ENCODE peak calls at places on chromosomes 13 and 19, in seven cellular contexts. One of them, this sample, is unnamed.

GRCh38 chr13:110132178-110132975 is 174.6 kb downstream of the COL4A1 start:
- DNase-seq in OCI-LY7: no peak
- DNase-seq in IMR-90: peak; percentile 50
- DNase-seq in left ventricle myocardium inferior: no peak
- DNase-seq in psoas muscle: no peak
- DNase-seq in PC-9: no peak
- DNase-seq in breast epithelium: no peak
- DNase-seq in this sample: no peak

GRCh38 chr19:4338441-4339350 is at the start of gene STAP2:
- DNase-seq in OCI-LY7: no peak
- DNase-seq in IMR-90: no peak
- DNase-seq in left ventricle myocardium inferior: no peak
- DNase-seq in psoas muscle: no peak
- DNase-seq in PC-9: peak; percentile 70
- DNase-seq in breast epithelium: peak; percentile 77
- DNase-seq in this sample: peak; percentile 78

GRCh38 chr19:29320076-29320475 is 107.1 kb upstream of the UQCRFS1 start:
- DNase-seq in OCI-LY7: no peak
- DNase-seq in IMR-90: no peak
- DNase-seq in left ventricle myocardium inferior: no peak
- DNase-seq in psoas muscle: no peak
- DNase-seq in PC-9: no peak
- DNase-seq in breast epithelium: no peak
- DNase-seq in this sample: no peak

GRCh38 chr19:8526345-8527062 is 12.5 kb upstream of the ZNF414 start:
- DNase-seq in OCI-LY7: no peak
- DNase-seq in IMR-90: peak; percentile 88
- DNase-seq in left ventricle myocardium inferior: peak; percentile 90
- DNase-seq in psoas muscle: peak; percentile 91
- DNase-seq in PC-9: peak; percentile 81
- DNase-seq in breast epithelium: peak; percentile 92
- DNase-seq in this sample: peak; percentile 77

GRCh38 chr13:66323695-66324094 is 906.4 kb downstream of the PCDH9 start:
- DNase-seq in OCI-LY7: no peak
- DNase-seq in IMR-90: no peak
- DNase-seq in left ventricle myocardium inferior: no peak
- DNase-seq in psoas muscle: no peak
- DNase-seq in PC-9: no peak
- DNase-seq in breast epithelium: no peak
- DNase-seq in this sample: no peak

GRCh38 chr19:48606463-48607358 is at the start of gene SPACA4:
- DNase-seq in OCI-LY7: no peak
- DNase-seq in IMR-90: no peak
- DNase-seq in left ventricle myocardium inferior: no peak
- DNase-seq in psoas muscle: no peak
- DNase-seq in PC-9: no peak
- DNase-seq in breast epithelium: no peak
- DNase-seq in this sample: no peak

GRCh38 chr19:15466851-15467733 is 2.7 kb upstream of the RASAL3 start:
- DNase-seq in OCI-LY7: peak; percentile 55
- DNase-seq in IMR-90: peak; percentile 43
- DNase-seq in left ventricle myocardium inferior: no peak
- DNase-seq in psoas muscle: no peak
- DNase-seq in PC-9: peak; percentile 80
- DNase-seq in breast epithelium: no peak
- DNase-seq in this sample: no peak

GRCh38 chr13:98105929-98106336 is 37.0 kb upstream of the FARP1 start:
- DNase-seq in OCI-LY7: no peak
- DNase-seq in IMR-90: peak; percentile 59
- DNase-seq in left ventricle myocardium inferior: peak; percentile 18
- DNase-seq in psoas muscle: no peak
- DNase-seq in PC-9: peak; percentile 28
- DNase-seq in breast epithelium: peak; percentile 19
- DNase-seq in this sample: no peak

GRCh38 chr19:52566121-52566520 is 4.0 kb upstream of the ZNF701 start:
- DNase-seq in OCI-LY7: no peak
- DNase-seq in IMR-90: no peak
- DNase-seq in left ventricle myocardium inferior: no peak
- DNase-seq in psoas muscle: no peak
- DNase-seq in PC-9: no peak
- DNase-seq in breast epithelium: no peak
- DNase-seq in this sample: no peak

GRCh38 chr19:51800849-51801244 is 5.9 kb downstream of the FPR3 start:
- DNase-seq in OCI-LY7: no peak
- DNase-seq in IMR-90: no peak
- DNase-seq in left ventricle myocardium inferior: no peak
- DNase-seq in psoas muscle: no peak
- DNase-seq in PC-9: no peak
- DNase-seq in breast epithelium: no peak
- DNase-seq in this sample: no peak

DNA sequence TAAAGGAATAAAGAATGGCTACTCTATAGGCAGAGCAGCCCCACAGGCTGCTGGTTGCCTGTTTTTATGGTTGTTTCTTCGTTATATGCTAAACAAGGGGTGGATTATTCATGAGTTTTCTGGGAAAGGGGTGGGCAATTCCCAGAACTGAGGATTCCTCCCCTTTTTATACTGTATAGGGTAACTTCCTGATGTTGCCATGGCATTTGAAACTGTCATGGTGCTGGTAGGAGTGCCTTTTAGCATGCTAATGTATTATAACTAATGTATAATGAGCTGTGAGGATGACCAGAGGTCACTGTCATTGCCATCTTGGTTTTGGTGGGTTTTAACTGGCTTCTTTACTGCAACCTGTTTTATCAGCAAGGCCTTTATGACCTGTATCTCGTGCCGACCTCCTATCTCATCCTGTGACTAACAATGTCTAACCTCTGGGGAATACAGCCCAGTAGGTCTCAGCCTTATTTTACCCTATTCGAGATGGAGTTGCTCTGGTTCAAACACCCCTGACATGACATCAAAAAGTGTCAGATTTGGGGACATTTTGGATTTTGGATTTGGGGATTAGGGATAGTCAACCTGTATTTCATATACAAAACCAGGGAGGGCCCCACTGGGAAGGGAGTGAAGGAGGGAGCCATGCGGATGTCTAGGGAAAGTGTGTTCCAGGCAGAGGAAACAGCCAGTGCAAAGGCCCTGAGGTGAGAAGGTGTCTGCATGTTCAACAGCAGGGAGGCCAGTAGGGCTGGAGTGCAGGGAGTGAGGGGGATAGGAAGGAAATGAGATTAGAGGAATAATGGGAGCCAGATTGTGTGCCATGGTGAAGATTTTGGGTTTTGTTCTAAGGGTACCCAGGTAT is 10.9 kb downstream of the FXYD5 start:
- DNase-seq in OCI-LY7: no peak
- DNase-seq in IMR-90: no peak
- DNase-seq in left ventricle myocardium inferior: no peak
- DNase-seq in psoas muscle: no peak
- DNase-seq in PC-9: no peak
- DNase-seq in breast epithelium: no peak
- DNase-seq in this sample: no peak
- H3K27ac ChIP-seq in OCI-LY7: no peak overlapping the region
- H3K27ac ChIP-seq in IMR-90: no peak overlapping the region
- H3K27ac ChIP-seq in left ventricle myocardium inferior: no peak overlapping the region
- H3K27ac ChIP-seq in psoas muscle: no peak overlapping the region
- H3K27ac ChIP-seq in PC-9: peak overlapping the region; percentile 97
- H3K27ac ChIP-seq in breast epithelium: no peak overlapping the region
- H3K27ac ChIP-seq in this sample: no peak overlapping the region

GRCh38 chr13:30934381-30934780 is 1.9 kb downstream of the TEX26 start:
- DNase-seq in OCI-LY7: no peak
- DNase-seq in IMR-90: peak; percentile 14
- DNase-seq in left ventricle myocardium inferior: no peak
- DNase-seq in psoas muscle: no peak
- DNase-seq in PC-9: no peak
- DNase-seq in breast epithelium: no peak
- DNase-seq in this sample: no peak

GRCh38 chr13:30933334-30933681 is 852 bp downstream of the TEX26 start:
- DNase-seq in OCI-LY7: no peak
- DNase-seq in IMR-90: no peak
- DNase-seq in left ventricle myocardium inferior: no peak
- DNase-seq in psoas muscle: no peak
- DNase-seq in PC-9: no peak
- DNase-seq in breast epithelium: no peak
- DNase-seq in this sample: no peak

GRCh38 chr13:30934803-30935202 is 2.3 kb downstream of the TEX26 start:
- DNase-seq in OCI-LY7: no peak
- DNase-seq in IMR-90: no peak
- DNase-seq in left ventricle myocardium inferior: no peak
- DNase-seq in psoas muscle: no peak
- DNase-seq in PC-9: no peak
- DNase-seq in breast epithelium: no peak
- DNase-seq in this sample: no peak

GRCh38 chr13:30928971-30929370 is 3.5 kb upstream of the TEX26 start:
- DNase-seq in OCI-LY7: no peak
- DNase-seq in IMR-90: no peak
- DNase-seq in left ventricle myocardium inferior: no peak
- DNase-seq in psoas muscle: no peak
- DNase-seq in PC-9: no peak
- DNase-seq in breast epithelium: no peak
- DNase-seq in this sample: no peak

GRCh38 chr13:30932481-30933333 is at the start of gene TEX26:
- DNase-seq in OCI-LY7: no peak
- DNase-seq in IMR-90: no peak
- DNase-seq in left ventricle myocardium inferior: no peak
- DNase-seq in psoas muscle: peak; percentile 59
- DNase-seq in PC-9: no peak
- DNase-seq in breast epithelium: no peak
- DNase-seq in this sample: no peak
- TF ChIP-seq CTCF in OCI-LY7: no peak
- TF ChIP-seq CTCF in IMR-90: no peak
- TF ChIP-seq CTCF in left ventricle myocardium inferior: peak; percentile 24
- TF ChIP-seq CTCF in psoas muscle: no peak
- TF ChIP-seq CTCF in PC-9: no peak
- TF ChIP-seq CTCF in breast epithelium: no peak
- TF ChIP-seq CTCF in this sample: no peak

GRCh38 chr19:10643166-10643967 is 10.8 kb upstream of the ILF3 start:
- DNase-seq in OCI-LY7: no peak
- DNase-seq in IMR-90: no peak
- DNase-seq in left ventricle myocardium inferior: no peak
- DNase-seq in psoas muscle: no peak
- DNase-seq in PC-9: no peak
- DNase-seq in breast epithelium: no peak
- DNase-seq in this sample: no peak
- H3K27ac ChIP-seq in OCI-LY7: peak overlapping the region; percentile 18
- H3K27ac ChIP-seq in IMR-90: no peak overlapping the region
- H3K27ac ChIP-seq in left ventricle myocardium inferior: peak overlapping the region; percentile 72
- H3K27ac ChIP-seq in psoas muscle: peak overlapping the region; percentile 46
- H3K27ac ChIP-seq in PC-9: no peak overlapping the region
- H3K27ac ChIP-seq in breast epithelium: peak overlapping the region; percentile 89
- H3K27ac ChIP-seq in this sample: peak overlapping the region; percentile 76

GRCh38 chr13:84571264-84571663 is 689.0 kb upstream of the SLITRK1 start:
- DNase-seq in OCI-LY7: no peak
- DNase-seq in IMR-90: peak; percentile 0
- DNase-seq in left ventricle myocardium inferior: no peak
- DNase-seq in psoas muscle: no peak
- DNase-seq in PC-9: no peak
- DNase-seq in breast epithelium: no peak
- DNase-seq in this sample: no peak
- TF ChIP-seq CTCF in OCI-LY7: peak; percentile 18
- TF ChIP-seq CTCF in IMR-90: no peak
- TF ChIP-seq CTCF in left ventricle myocardium inferior: peak; percentile 8
- TF ChIP-seq CTCF in psoas muscle: no peak
- TF ChIP-seq CTCF in PC-9: no peak
- TF ChIP-seq CTCF in breast epithelium: no peak
- TF ChIP-seq CTCF in this sample: no peak